ENCODE peak calls at places on chromosomes 16 and 17, in seven cellular contexts. C, F, D, U, L, Y and A are unnamed samples. For H3K9me3, the result is how much of the 10 kb centered on the place peaks cover.

GRCh38 chr17:2814049-2814448 is 17.8 kb downstream of the RAP1GAP2 start:
- DNase-seq in C (no peak), F (no peak), D (no peak), U (no peak), L (no peak), Y (no peak), A (no peak)

GRCh38 chr16:87319997-87320491 is 2.9 kb upstream of the C16orf95 start:
- DNase-seq in C (no peak), F (no peak), D (no peak), U (peak), L (no peak), Y (no peak), A (no peak)

GRCh38 chr17:80063815-80064585 is 27.6 kb downstream of the CCDC40 start:
- DNase-seq in C (peak), F (peak), D (peak), U (peak), L (peak), Y (no peak), A (peak)

GRCh38 chr16:82631701-82632685 is 5.2 kb downstream of the CDH13 start:
- DNase-seq in C (no peak), F (no peak), D (peak), U (peak), L (peak), Y (no peak), A (no peak)

GRCh38 chr17:46940692-46941404 is 17.9 kb downstream of the GOSR2 start:
- DNase-seq in C (peak), F (peak), D (peak), U (peak), L (peak), Y (peak), A (peak)

GRCh38 chr16:88344411-88345030 is 38.2 kb upstream of the ZNF469 start:
- DNase-seq in C (no peak), F (no peak), D (no peak), U (no peak), L (no peak), Y (no peak), A (no peak)

GRCh38 chr17:3796110-3796821 is 4.7 kb downstream of the ITGAE start:
- DNase-seq in C (peak), F (no peak), D (no peak), U (no peak), L (no peak), Y (no peak), A (no peak)

GRCh38 chr17:74042744-74043486 is 160.6 kb upstream of the RPL38 start:
- DNase-seq in C (no peak), F (no peak), D (peak), U (peak), L (peak), Y (no peak), A (peak)

DNA sequence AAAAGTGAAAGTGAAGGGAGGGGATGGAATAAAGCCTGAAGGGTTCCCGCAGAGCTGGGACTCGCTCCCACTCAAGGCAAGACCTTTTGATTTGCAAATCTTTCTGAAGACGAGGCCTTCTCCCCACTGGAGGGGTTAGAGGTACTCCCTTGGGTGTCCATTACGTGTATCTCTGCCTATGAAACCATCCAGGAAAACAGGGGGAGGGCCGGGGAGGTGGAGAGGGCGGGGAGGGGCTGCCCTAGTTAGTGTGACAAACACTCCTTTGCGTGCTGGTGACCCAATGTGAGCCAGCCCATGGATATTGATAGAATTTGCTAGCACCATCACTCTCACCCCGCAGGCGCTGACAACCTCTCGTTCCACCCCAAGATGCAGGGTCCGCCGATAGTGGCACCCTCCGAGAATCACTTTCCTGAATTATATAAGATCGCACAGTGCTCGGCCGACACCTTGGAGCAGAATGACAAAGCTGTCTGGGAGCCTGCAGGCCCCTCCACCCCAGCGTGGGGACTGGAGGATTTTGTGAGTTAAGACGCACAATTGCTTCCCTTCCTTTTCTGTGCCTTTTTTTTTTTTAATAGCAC is 155.1 kb downstream of the C16orf78 start:
- DNase-seq in C (no peak), F (no peak), D (no peak), U (no peak), L (no peak), Y (no peak), A (no peak)
- H3K4me3 ChIP-seq in C (no peak), F (peak), D (no peak), U (peak), L (peak), Y (no peak), A (no peak)

GRCh38 chr16:35732046-35732810 is 2272.8 kb downstream of the TP53TG3F start:
- DNase-seq in C (no peak), F (no peak), D (no peak), U (peak), L (no peak), Y (no peak), A (no peak)
- H3K9me3 ChIP-seq in C (half or more), F (half or more), D (under half), U (under half), L (under half), Y (under half), A (under half)

DNA sequence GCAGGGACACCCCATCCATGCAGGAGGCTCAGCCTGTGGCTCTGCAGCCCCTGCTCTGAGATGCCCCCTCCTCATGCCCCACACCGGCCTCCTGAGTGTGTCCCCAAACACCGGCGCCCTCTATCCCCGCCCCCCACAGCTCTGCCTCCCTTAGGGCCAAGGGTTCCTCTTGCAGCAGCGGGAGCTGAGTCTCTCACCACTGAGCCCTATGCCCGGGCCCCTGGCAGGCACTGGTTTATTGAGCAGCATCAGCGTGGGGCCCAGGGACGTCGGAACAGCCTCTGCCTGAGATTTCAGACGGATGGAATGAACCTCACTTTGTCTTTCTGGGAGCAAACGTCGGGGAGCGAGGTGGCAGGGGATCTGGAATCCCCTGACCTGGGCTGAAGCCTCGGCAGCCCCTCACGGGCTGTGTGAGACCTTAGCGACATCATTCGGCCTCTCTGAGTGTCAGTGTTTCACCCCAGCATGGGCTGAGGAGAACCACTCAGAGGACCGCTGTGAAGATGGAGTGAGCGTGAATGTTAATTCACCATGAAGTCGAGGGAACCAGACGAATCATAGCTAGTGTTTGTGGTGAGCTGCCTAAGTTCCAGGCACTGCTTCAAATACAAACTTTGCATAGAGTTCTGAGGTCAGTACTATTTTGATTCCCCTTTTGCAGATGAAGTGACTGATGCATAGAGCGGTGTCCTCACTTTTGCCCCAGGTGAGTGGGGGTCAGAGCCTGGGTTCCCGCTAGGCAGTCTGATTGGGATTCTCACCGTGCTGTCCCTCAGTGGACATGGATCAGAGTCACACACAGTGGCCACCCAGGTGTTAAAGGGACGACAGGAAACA is 5.3 kb upstream of the C16orf74 start:
- DNase-seq in C (no peak), F (no peak), D (no peak), U (no peak), L (no peak), Y (no peak), A (no peak)
- H3K4me3 ChIP-seq in C (no peak), F (no peak), D (no peak), U (no peak), L (no peak), Y (no peak), A (no peak)

DNA sequence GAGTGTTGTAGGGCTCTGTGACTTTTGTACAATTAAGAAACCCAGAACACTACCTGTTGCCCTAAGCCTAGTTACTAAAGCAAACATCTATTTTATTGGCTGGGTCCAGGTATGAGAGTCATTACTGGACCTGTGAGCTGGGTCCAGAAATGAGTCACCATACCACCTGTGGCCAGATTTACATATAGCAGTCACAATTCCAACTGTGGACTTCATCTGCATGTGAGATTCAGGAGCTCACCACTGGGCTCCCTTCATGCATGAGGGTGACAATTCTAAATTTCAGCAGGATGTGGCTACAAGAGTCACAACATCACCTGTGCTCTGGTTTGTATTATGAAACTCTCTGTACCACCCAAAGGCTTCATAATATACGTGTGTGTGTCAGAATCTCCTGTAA is 2038.0 kb downstream of the TP53TG3F start:
- DNase-seq in C (no peak), F (no peak), D (no peak), U (no peak), L (no peak), Y (no peak), A (no peak)
- H3K9me3 ChIP-seq in C (half or more), F (under half), D (under half), U (under half), L (under half), Y (half or more), A (under half)

DNA sequence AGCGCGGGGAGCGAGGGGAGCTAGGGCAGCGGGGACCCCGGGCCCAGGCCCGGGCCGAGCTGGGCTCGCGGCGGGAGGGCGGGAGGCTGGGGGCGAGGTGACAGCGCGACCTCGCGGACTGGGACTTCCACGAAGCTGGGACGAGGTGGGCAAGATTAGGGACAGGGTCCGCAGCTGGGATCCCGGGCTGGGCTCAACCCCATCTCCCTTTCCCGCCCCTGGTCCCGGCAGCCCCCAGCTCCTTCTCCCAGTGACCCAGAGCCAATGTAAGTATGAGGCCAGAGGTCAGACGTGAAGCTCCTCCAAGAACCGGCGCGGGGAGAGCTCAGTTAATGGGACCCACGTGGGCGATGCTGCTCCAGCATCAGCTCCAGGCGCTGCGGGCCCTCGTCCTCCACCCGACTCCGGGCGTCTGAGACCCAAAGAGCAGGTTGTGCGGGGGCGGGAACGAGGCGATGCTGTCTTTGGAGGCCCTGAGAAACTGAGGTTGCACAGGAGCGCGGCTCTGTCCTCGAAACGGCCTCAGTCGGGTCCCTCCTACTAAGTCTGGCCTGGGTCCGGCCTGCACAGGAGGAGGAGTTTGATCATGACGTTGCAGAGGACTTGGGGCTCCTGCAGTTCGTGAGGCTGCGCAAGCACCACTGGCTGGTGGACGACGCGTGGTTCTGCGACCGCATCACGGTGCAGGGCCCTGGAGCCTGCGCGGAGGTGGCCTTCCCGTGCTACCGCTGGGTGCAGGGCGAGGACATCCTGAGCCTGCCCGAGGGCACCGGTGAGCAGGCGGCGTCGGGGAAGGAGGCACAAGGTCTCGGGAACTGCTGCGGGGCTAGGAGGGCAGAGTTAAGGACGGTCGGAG is 635 bp downstream of the ALOX12 start:
- DNase-seq in C (no peak), F (no peak), D (no peak), U (no peak), L (no peak), Y (peak), A (no peak)
- H3K4me3 ChIP-seq in C (no peak), F (no peak), D (no peak), U (peak), L (peak), Y (peak), A (no peak)

DNA sequence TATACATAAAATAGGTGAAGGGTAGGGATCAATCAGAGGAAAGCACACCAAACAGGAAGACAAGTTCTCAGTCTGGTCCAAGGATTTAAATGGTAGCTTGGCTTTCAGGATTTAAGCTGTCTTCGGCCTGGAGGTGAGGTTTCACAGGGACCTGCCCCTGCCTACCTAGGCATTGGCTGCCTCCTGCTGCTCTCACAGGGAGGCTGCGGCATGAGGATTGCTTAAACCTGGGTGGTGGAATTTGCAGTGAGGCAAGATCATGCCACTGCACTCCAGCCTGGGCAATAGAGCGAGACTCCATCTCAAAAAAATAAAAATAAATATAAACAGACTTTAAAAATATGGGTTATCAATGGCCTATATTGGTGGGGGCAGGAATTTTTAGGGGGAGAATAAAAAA is 114.5 kb downstream of the GAS7 start:
- DNase-seq in C (no peak), F (no peak), D (no peak), U (no peak), L (no peak), Y (no peak), A (no peak)
- H3K9me3 ChIP-seq in C (under half), F (under half), D (under half), U (under half), L (under half), Y (under half), A (under half)

GRCh38 chr17:57832711-57833596 is 16.9 kb downstream of the MRPS23 start:
- DNase-seq in C (peak), F (peak), D (peak), U (peak), L (peak), Y (peak), A (peak)

GRCh38 chr17:57832299-57832698 is 17.5 kb downstream of the MRPS23 start:
- DNase-seq in C (no peak), F (no peak), D (no peak), U (no peak), L (no peak), Y (no peak), A (no peak)

GRCh38 chr17:57835333-57835900 is 14.4 kb downstream of the MRPS23 start:
- DNase-seq in C (no peak), F (no peak), D (no peak), U (peak), L (no peak), Y (no peak), A (no peak)

GRCh38 chr17:57834146-57834741 is 15.6 kb downstream of the MRPS23 start:
- DNase-seq in C (no peak), F (no peak), D (peak), U (peak), L (peak), Y (peak), A (peak)

GRCh38 chr17:57833597-57833939 is 16.3 kb downstream of the MRPS23 start:
- DNase-seq in C (no peak), F (no peak), D (no peak), U (no peak), L (no peak), Y (no peak), A (no peak)
- H3K4me3 ChIP-seq in C (no peak), F (no peak), D (no peak), U (peak), L (peak), Y (no peak), A (no peak)